ENCODE peak calls at places on chromosome 13, in six cellular contexts. R is A549, X is endothelial cell of umbilical vein, C is ovary, G is thyroid gland, K is body of pancreas. W is an unnamed sample.

GRCh38 chr13:99322297-99323103 is 15.3 kb upstream of the GPR183 start:
- DNase-seq in K (no peak), R (no peak), G (no peak), X (peak; percentile 24), C (no peak), W (no peak)

GRCh38 chr13:98142427-98143156 is at the start of gene FARP1:
- DNase-seq in K (peak; percentile 90), R (peak; percentile 48), C (peak; percentile 69), X (peak; percentile 55), G (peak; percentile 87), W (peak; percentile 76)

GRCh38 chr13:80012281-80012680 is 328.6 kb downstream of the SPRY2 start:
- DNase-seq in G (no peak), R (no peak), C (no peak), K (no peak), X (peak; percentile 42), W (peak; percentile 15)

GRCh38 chr13:36736119-36736726 is 62.4 kb downstream of the SERTM1 start:
- DNase-seq in C (peak; percentile 23), X (peak; percentile 65), K (peak; percentile 58), G (peak; percentile 63), R (peak; percentile 8), W (peak; percentile 67)

GRCh38 chr13:28750187-28751045 is 31.6 kb upstream of the SLC46A3 start:
- DNase-seq in G (no peak), C (no peak), R (no peak), K (no peak), X (peak; percentile 70), W (no peak)

GRCh38 chr13:51258612-51259358 is 36.6 kb downstream of the FAM124A start:
- DNase-seq in R (no peak), G (peak; percentile 76), X (no peak), C (no peak), K (no peak), W (no peak)

GRCh38 chr13:39035799-39036198 is 2.1 kb downstream of the PROSER1 start:
- DNase-seq in X (peak; percentile 9), K (no peak), G (no peak), R (no peak), C (no peak), W (no peak)

GRCh38 chr13:51938454-51938853 is 72.8 kb downstream of the ATP7B start:
- DNase-seq in C (no peak), G (no peak), X (no peak), K (no peak), R (no peak), W (no peak)

GRCh38 chr13:76886005-76886291 is 257 bp downstream of the KCTD12 start:
- DNase-seq in R (no peak), C (no peak), K (no peak), G (no peak), X (no peak), W (peak; percentile 41)

GRCh38 chr13:112747256-112747655 is 57.4 kb downstream of the ATP11A start:
- DNase-seq in K (peak; percentile 49), R (no peak), X (peak; percentile 39), C (no peak), G (peak; percentile 76), W (peak; percentile 83)

GRCh38 chr13:75279834-75280369 is 202.1 kb downstream of the TBC1D4 start:
- DNase-seq in G (no peak), X (no peak), C (no peak), K (no peak), R (no peak), W (no peak)

GRCh38 chr13:104106705-104107393 is 1040.6 kb upstream of the SLC10A2 start:
- DNase-seq in R (no peak), X (peak; percentile 91), C (no peak), K (peak; percentile 22), G (no peak), W (no peak)

GRCh38 chr13:27450921-27451461 is 627 bp upstream of the MTIF3 start:
- DNase-seq in K (peak; percentile 51), R (no peak), C (peak; percentile 29), G (peak; percentile 61), X (peak; percentile 33), W (peak; percentile 54)

GRCh38 chr13:42880241-42880640 is 98.9 kb downstream of the FAM216B start:
- DNase-seq in C (peak; percentile 42), R (no peak), G (peak; percentile 44), K (no peak), X (no peak), W (peak; percentile 66)

GRCh38 chr13:32079586-32079985 is 48.0 kb downstream of the FRY start:
- DNase-seq in K (no peak), C (no peak), X (peak; percentile 14), G (no peak), R (no peak), W (no peak)

GRCh38 chr13:53311561-53311960 is 282.9 kb downstream of the OLFM4 start:
- DNase-seq in K (no peak), G (no peak), X (no peak), R (no peak), C (no peak), W (no peak)

GRCh38 chr13:69654392-69654791 is 453.2 kb upstream of the ATXN8OS start:
- DNase-seq in G (no peak), R (no peak), C (no peak), X (no peak), K (no peak), W (no peak)

GRCh38 chr13:76826527-76826926 is 59.7 kb downstream of the KCTD12 start:
- DNase-seq in G (no peak), X (no peak), C (no peak), R (no peak), K (no peak), W (no peak)

DNA sequence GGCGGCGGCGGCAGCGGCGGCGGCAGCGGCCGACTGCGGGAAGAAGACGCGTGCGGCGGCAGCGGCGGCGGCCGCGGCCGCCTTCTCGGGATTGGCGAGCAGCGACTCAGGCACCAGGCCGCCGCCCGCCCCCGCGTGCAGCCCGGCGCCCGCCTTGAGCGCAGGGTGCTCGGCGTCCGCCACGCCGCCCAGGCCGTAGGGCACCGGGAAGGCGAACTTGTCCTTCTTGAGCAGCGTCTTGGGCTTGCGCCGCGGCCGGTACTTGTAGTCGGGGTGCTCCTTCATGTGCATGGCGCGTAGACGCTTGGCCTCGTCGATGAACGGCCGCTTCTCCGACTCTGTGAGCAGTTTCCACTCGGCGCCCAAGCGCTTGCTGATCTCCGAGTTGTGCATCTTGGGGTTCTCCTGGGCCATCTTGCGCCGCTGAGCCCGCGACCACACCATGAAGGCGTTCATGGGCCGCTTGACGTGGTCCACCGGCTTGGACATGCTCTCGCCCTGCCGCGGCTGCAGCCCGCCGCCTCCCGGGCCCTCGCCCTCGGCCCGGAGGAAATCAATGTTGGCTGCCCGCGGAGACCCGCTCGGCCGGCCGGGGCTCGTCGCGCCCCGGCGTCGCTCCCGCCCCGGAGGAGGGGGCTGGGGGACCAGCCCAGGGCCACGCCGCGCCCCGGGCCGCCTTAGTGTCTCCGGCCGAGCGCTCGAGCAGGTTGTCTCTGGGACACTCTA is 621 bp downstream of the SOX21 start:
- DNase-seq in K (peak; percentile 11), X (peak; percentile 45), R (no peak), C (no peak), G (peak; percentile 10), W (no peak)
- H3K4me3 ChIP-seq in K (no peak overlapping the region), X (no peak overlapping the region), R (peak overlapping the region; percentile 55), C (no peak overlapping the region), G (peak overlapping the region; percentile 3), W (peak overlapping the region; percentile 46)

GRCh38 chr13:49112782-49113525 is 107.2 kb upstream of the MLNR start:
- DNase-seq in K (no peak), C (no peak), R (no peak), X (no peak), G (no peak), W (no peak)

GRCh38 chr13:49113526-49114286 is 106.4 kb upstream of the MLNR start:
- DNase-seq in R (no peak), G (no peak), K (no peak), X (peak; percentile 59), C (no peak), W (no peak)

GRCh38 chr13:49108204-49108603 is 111.9 kb upstream of the MLNR start:
- DNase-seq in K (no peak), G (no peak), X (no peak), R (no peak), C (no peak), W (no peak)

DNA sequence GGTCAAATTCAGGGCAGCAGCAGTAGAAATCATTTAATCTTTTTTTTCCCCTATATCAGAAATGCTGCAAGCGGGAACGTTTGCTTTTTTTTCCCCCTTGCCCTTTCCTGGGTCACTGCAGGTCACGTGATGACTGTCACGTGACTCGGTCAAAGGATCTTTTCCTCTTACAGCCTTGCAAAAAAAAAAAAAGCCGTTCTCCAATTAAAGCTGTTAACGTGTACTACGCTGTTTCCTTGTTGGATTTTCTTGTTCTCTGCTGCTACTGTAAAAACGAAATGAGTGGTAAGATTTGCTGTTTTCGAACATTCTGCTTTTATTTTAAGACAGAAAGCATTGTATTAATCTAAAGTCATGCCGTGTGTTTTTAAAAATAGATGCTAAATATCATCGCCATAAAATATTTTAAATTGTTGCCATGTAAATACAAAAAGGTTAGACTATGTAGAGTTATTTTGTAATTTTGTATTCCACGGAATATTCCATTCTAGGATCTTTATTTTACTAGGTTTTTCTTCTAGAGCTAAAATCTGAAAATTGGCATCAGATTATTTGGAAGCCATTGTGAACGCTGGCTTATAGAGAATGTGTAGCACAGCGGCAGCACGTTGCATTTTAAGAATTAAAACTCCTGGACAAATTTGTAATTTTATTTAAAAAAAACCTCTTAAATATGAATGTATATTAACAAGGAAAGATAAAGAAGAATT is 109.9 kb upstream of the MLNR start:
- DNase-seq in R (peak; percentile 47), K (peak; percentile 93), G (peak; percentile 88), C (peak; percentile 69), X (peak; percentile 87), W (peak; percentile 89)
- TF ChIP-seq POLR2A in R (no peak), K (no peak), G (peak; percentile 33), C (no peak), X (peak; percentile 66), W (no peak)

DNA sequence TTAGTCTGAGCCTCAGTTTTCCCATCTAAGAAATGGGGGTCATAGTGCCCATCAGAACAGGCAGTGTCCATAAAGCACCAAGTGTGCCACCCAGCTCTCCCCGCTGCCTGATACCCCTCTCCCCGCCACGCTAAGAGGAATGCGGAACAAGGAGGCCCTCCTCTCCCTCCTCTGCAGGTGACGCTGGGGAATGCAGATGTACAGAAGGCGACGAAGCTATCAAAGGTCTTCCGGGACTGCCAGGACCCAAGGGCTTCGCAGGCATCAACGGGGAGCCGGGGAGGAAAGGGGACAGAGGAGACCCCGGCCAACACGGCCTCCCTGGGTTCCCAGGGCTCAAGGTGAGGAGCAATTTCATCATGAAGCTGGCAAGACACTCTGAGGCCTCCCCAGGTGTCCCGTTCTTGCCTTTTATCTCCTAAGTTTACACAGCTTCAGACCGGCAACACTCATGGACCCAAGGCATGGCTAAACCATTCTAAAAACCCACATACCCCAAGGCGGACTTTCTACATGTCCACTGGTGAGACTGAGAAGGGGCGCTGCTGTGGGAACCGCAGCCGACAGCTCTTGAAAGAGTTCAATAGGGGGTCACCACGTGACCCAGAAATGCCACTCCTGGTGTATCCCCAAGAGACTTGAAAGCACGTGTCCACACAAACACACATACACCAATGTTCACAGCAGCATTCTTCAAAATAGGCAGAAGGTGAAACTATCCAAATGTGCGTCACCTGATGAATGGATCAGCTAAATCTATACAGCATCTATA is 102.7 kb downstream of the RAB20 start:
- DNase-seq in K (no peak), R (no peak), X (no peak), C (no peak), G (no peak), W (no peak)
- H3K27ac ChIP-seq in K (no peak overlapping the region), R (no peak overlapping the region), X (no peak overlapping the region), C (no peak overlapping the region), G (no peak overlapping the region), W (no peak overlapping the region)

DNA sequence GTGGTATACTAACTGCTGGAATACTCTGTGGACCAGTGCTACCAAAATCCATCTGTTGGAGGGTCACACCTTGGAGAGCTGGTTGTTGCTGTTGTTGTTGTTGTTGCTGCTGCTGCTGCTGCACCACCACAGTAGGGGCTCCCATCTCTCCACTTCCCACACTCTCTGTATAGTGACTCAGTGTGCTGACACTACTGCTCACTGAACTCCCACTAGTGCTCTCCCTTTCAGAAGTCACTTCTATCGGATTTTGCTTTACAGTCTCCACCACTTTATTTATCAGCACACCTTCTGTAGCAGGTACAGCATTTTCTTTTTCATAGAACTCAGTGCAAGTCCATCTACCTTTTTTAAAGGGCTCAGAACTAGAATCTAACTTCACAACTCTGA is 1.7 kb downstream of the TSC22D1 start:
- DNase-seq in C (no peak), K (no peak), X (no peak), G (no peak), R (no peak), W (no peak)
- H3K4me3 ChIP-seq in C (no peak overlapping the region), K (no peak overlapping the region), X (no peak overlapping the region), G (no peak overlapping the region), R (no peak overlapping the region), W (no peak overlapping the region)